ENCODE peak calls at places on chromosome 1, in eight cellular contexts. J is Calu3; G is left cardiac atrium; W is ecto neural progenitor cell; B is thoracic aorta; E is NCI-H2171 treated with DMSO at 0.1 percent for 48 hours; Z is Jurkat, Clone E6-1; H is HEK293T. Y is an unnamed sample.

GRCh38 chr1:116951175-116951935 is 41.6 kb downstream of the PTGFRN start:
- DNase-seq in J (no peak), G (peak; percentile 55), W (no peak), B (peak; percentile 17), E (no peak), Z (no peak), H (no peak), Y (no peak)

GRCh38 chr1:11417162-11417561 is 61.8 kb upstream of the DISP3 start:
- DNase-seq in J (no peak), G (no peak), W (no peak), B (no peak), E (peak; percentile 93), Z (no peak), H (no peak), Y (no peak)

GRCh38 chr1:244347942-244348341 is 103.8 kb downstream of the ADSS2 start:
- DNase-seq in J (no peak), G (no peak), W (peak; percentile 2), B (no peak), E (no peak), Z (no peak), H (peak; percentile 63), Y (no peak)

GRCh38 chr1:54973205-54973921 is 7.1 kb upstream of the TMEM61 start:
- DNase-seq in J (peak; percentile 35), G (peak; percentile 55), W (peak; percentile 70), B (no peak), E (peak; percentile 39), Z (no peak), H (peak; percentile 72), Y (no peak)

GRCh38 chr1:19384113-19384512 is 72.0 kb downstream of the SLC66A1 start:
- DNase-seq in J (no peak), G (peak; percentile 67), W (no peak), B (peak; percentile 41), E (no peak), Z (no peak), H (peak; percentile 36), Y (no peak)

GRCh38 chr1:91884459-91885290 is 1.3 kb downstream of the TGFBR3 start:
- DNase-seq in J (peak; percentile 25), G (no peak), W (peak; percentile 54), B (no peak), E (no peak), Z (no peak), H (no peak), Y (peak; percentile 36)

GRCh38 chr1:55061000-55061705 is 21.8 kb downstream of the PCSK9 start:
- DNase-seq in J (no peak), G (no peak), W (no peak), B (no peak), E (no peak), Z (no peak), H (no peak), Y (no peak)

GRCh38 chr1:175537571-175537970 is 205.8 kb downstream of the TNR start:
- DNase-seq in J (no peak), G (no peak), W (no peak), B (no peak), E (peak; percentile 65), Z (no peak), H (no peak), Y (no peak)

GRCh38 chr1:23456226-23456625 is 27.8 kb downstream of the ASAP3 start:
- DNase-seq in J (no peak), G (no peak), W (no peak), B (no peak), E (no peak), Z (peak; percentile 16), H (no peak), Y (no peak)

GRCh38 chr1:10674700-10675598 is 121.5 kb downstream of the CASZ1 start:
- DNase-seq in J (no peak), G (no peak), W (no peak), B (no peak), E (peak; percentile 43), Z (no peak), H (no peak), Y (no peak)

GRCh38 chr1:244801246-244801645 is 34.2 kb upstream of the COX20 start:
- DNase-seq in J (peak; percentile 55), G (peak; percentile 40), W (no peak), B (no peak), E (no peak), Z (peak; percentile 64), H (peak; percentile 74), Y (peak; percentile 43)

GRCh38 chr1:19762175-19762779 is 37.4 kb downstream of the TMCO4 start:
- DNase-seq in J (peak; percentile 55), G (no peak), W (peak; percentile 68), B (no peak), E (peak; percentile 9), Z (no peak), H (peak; percentile 82), Y (peak; percentile 73)